ENCODE peak calls at places on chromosomes 12 and 14, in four cellular contexts. One of them, this sample, is unnamed.

GRCh38 chr12:81128930-81129554 is 51.2 kb downstream of the ACSS3 start:
- DNase-seq in A549: peak; percentile 7
- DNase-seq in GM12878: peak; percentile 5
- DNase-seq in K562: peak; percentile 18
- DNase-seq in this sample: peak; percentile 54

GRCh38 chr14:86364634-86365033 is 834.7 kb downstream of the FLRT2 start:
- DNase-seq in A549: no peak
- DNase-seq in K562: no peak
- DNase-seq in GM12878: no peak
- DNase-seq in this sample: no peak

GRCh38 chr12:96015672-96016071 is 19.5 kb upstream of the HAL start:
- DNase-seq in A549: peak; percentile 27
- DNase-seq in K562: peak; percentile 30
- DNase-seq in GM12878: no peak
- DNase-seq in this sample: peak; percentile 32

GRCh38 chr14:86091811-86092210 is 561.9 kb downstream of the FLRT2 start:
- DNase-seq in GM12878: no peak
- DNase-seq in A549: no peak
- DNase-seq in K562: no peak
- DNase-seq in this sample: no peak

GRCh38 chr12:80936642-80937390 is 918 bp downstream of the LIN7A start:
- DNase-seq in K562: no peak
- DNase-seq in GM12878: no peak
- DNase-seq in A549: peak; percentile 16
- DNase-seq in this sample: peak; percentile 50

GRCh38 chr14:54211562-54212308 is 185.1 kb upstream of the CDKN3 start:
- DNase-seq in GM12878: no peak
- DNase-seq in K562: no peak
- DNase-seq in A549: no peak
- DNase-seq in this sample: no peak

GRCh38 chr14:93430319-93430801 is 379 bp upstream of the UNC79 start:
- DNase-seq in A549: no peak
- DNase-seq in GM12878: no peak
- DNase-seq in K562: no peak
- DNase-seq in this sample: peak; percentile 26

GRCh38 chr14:103522649-103523582 is at the start of gene CKB:
- DNase-seq in GM12878: no peak
- DNase-seq in A549: peak; percentile 83
- DNase-seq in K562: peak; percentile 82
- DNase-seq in this sample: peak; percentile 85

GRCh38 chr14:106694638-106695393 is 1168.4 kb downstream of the TMEM121 start:
- DNase-seq in GM12878: no peak
- DNase-seq in A549: no peak
- DNase-seq in K562: no peak
- DNase-seq in this sample: no peak

GRCh38 chr12:94561943-94562411 is 88.4 kb downstream of the TMCC3 start:
- DNase-seq in A549: no peak
- DNase-seq in K562: no peak
- DNase-seq in GM12878: peak; percentile 74
- DNase-seq in this sample: no peak

GRCh38 chr12:72511906-72512305 is 239.7 kb downstream of the TRHDE start:
- DNase-seq in K562: no peak
- DNase-seq in A549: no peak
- DNase-seq in GM12878: no peak
- DNase-seq in this sample: no peak

GRCh38 chr12:5087831-5088554 is 44.3 kb downstream of the KCNA5 start:
- DNase-seq in A549: no peak
- DNase-seq in K562: no peak
- DNase-seq in GM12878: no peak
- DNase-seq in this sample: no peak

GRCh38 chr12:24798335-24798734 is 150.6 kb downstream of the BCAT1 start:
- DNase-seq in A549: no peak
- DNase-seq in GM12878: peak; percentile 73
- DNase-seq in K562: no peak
- DNase-seq in this sample: no peak

GRCh38 chr14:89586258-89587127 is 169.5 kb upstream of the FOXN3 start:
- DNase-seq in K562: no peak
- DNase-seq in GM12878: no peak
- DNase-seq in A549: no peak
- DNase-seq in this sample: no peak

GRCh38 chr14:93049867-93050331 is 65.8 kb downstream of the ITPK1 start:
- DNase-seq in GM12878: no peak
- DNase-seq in K562: no peak
- DNase-seq in A549: no peak
- DNase-seq in this sample: no peak

GRCh38 chr12:1830981-1831930 is 10.9 kb downstream of the LRTM2 start:
- DNase-seq in A549: no peak
- DNase-seq in K562: peak; percentile 49
- DNase-seq in GM12878: no peak
- DNase-seq in this sample: no peak

GRCh38 chr12:94594443-94594825 is 55.9 kb downstream of the TMCC3 start:
- DNase-seq in GM12878: no peak
- DNase-seq in K562: no peak
- DNase-seq in A549: no peak
- DNase-seq in this sample: no peak

GRCh38 chr14:38261620-38262019 is 5.7 kb upstream of the CLEC14A start:
- DNase-seq in K562: no peak
- DNase-seq in GM12878: no peak
- DNase-seq in A549: no peak
- DNase-seq in this sample: no peak

GRCh38 chr14:91350813-91351507 is 66.7 kb downstream of the CCDC88C start:
- DNase-seq in A549: no peak
- DNase-seq in GM12878: peak; percentile 91
- DNase-seq in K562: no peak
- DNase-seq in this sample: no peak

GRCh38 chr12:25162866-25163265 is 32.1 kb downstream of the DNAI7 start:
- DNase-seq in K562: no peak
- DNase-seq in A549: no peak
- DNase-seq in GM12878: no peak
- DNase-seq in this sample: no peak

GRCh38 chr12:58156697-58157096 is 215.3 kb downstream of the ATP23 start:
- DNase-seq in K562: no peak
- DNase-seq in GM12878: no peak
- DNase-seq in A549: no peak
- DNase-seq in this sample: no peak

GRCh38 chr14:102923201-102923919 is 897 bp downstream of the AMN start:
- DNase-seq in GM12878: no peak
- DNase-seq in A549: no peak
- DNase-seq in K562: no peak
- DNase-seq in this sample: no peak

GRCh38 chr14:65555358-65555757 is 142.8 kb downstream of the FUT8 start:
- DNase-seq in A549: no peak
- DNase-seq in GM12878: no peak
- DNase-seq in K562: no peak
- DNase-seq in this sample: no peak

GRCh38 chr12:80681786-80682185 is 25.6 kb upstream of the MYF6 start:
- DNase-seq in K562: no peak
- DNase-seq in GM12878: no peak
- DNase-seq in A549: no peak
- DNase-seq in this sample: no peak

GRCh38 chr12:115322275-115322674 is 638.3 kb upstream of the TBX3 start:
- DNase-seq in GM12878: peak; percentile 45
- DNase-seq in A549: no peak
- DNase-seq in K562: no peak
- DNase-seq in this sample: no peak

GRCh38 chr14:87896393-87897380 is 96.3 kb downstream of the GALC start:
- DNase-seq in GM12878: no peak
- DNase-seq in K562: peak; percentile 44
- DNase-seq in A549: peak; percentile 18
- DNase-seq in this sample: peak; percentile 36

GRCh38 chr12:76890407-76891143 is 11.8 kb upstream of the CSRP2 start:
- DNase-seq in K562: no peak
- DNase-seq in GM12878: no peak
- DNase-seq in A549: no peak
- DNase-seq in this sample: no peak

DNA sequence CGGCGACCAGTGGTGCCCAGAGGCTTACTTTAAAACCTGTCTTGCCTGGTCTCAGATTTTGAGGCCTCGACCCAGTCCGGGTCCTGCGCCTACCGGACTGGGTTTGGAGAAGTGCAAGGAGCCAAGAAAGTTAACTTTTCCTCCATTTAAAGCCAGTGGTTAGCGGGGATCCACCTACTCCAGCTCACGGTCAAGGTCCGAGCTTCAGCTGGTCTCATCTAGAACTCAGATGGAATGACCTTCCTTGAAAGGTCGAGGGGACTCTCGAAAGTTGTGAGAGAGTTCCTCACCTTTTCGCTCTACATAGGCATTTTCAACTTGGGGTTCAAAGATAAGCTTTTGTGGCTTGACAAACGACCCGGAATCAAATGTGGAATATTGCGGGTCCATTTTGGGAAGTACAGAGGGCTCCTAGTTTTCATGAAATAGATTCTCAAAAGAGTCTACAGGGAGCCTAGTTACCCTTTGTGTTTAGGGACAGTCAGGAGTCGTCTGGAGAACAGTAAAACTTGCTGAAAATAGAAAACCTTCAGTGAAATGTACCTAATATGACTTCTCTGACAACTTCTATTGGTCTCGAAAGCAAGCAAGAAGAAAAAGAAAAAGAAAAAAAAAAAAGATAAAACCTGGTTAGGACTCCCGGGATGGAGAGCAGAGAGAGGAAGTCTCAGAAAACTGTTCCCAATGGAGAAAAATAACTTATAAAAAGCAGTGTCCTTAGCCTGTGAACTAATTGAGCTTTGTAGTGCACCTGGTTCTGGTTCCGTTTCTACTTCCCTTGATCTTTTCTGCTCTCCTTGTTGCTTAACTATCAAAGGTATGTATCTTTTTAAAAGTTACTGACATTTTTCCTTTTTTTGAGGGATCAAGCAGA is 1.4 kb downstream of the KCNMB4 start:
- DNase-seq in A549: no peak
- DNase-seq in K562: no peak
- DNase-seq in GM12878: no peak
- DNase-seq in this sample: peak; percentile 4
- TF ChIP-seq BHLHE40 in A549: no peak
- TF ChIP-seq BHLHE40 in K562: no peak
- TF ChIP-seq BHLHE40 in GM12878: no peak
- TF ChIP-seq BHLHE40 in this sample: no peak

GRCh38 chr14:68564826-68565760 is 227.8 kb downstream of the ZFP36L1 start:
- DNase-seq in GM12878: no peak
- DNase-seq in A549: no peak
- DNase-seq in K562: peak; percentile 29
- DNase-seq in this sample: no peak
- TF ChIP-seq BHLHE40 in GM12878: no peak
- TF ChIP-seq BHLHE40 in A549: no peak
- TF ChIP-seq BHLHE40 in K562: no peak
- TF ChIP-seq BHLHE40 in this sample: no peak

GRCh38 chr12:27012982-27013255 is 1.3 kb downstream of the TM7SF3 start:
- DNase-seq in GM12878: no peak
- DNase-seq in A549: no peak
- DNase-seq in K562: no peak
- DNase-seq in this sample: no peak

GRCh38 chr12:27012239-27012981 is 1.8 kb downstream of the TM7SF3 start:
- DNase-seq in GM12878: no peak
- DNase-seq in K562: no peak
- DNase-seq in A549: no peak
- DNase-seq in this sample: no peak

GRCh38 chr12:27014859-27015729 is 910 bp upstream of the TM7SF3 start:
- DNase-seq in K562: peak; percentile 35
- DNase-seq in A549: no peak
- DNase-seq in GM12878: no peak
- DNase-seq in this sample: no peak

GRCh38 chr12:27014085-27014858 is at the start of gene TM7SF3:
- DNase-seq in GM12878: peak; percentile 81
- DNase-seq in K562: peak; percentile 96
- DNase-seq in A549: peak; percentile 89
- DNase-seq in this sample: peak; percentile 89

GRCh38 chr12:27013606-27014084 is 539 bp downstream of the TM7SF3 start:
- DNase-seq in GM12878: no peak
- DNase-seq in K562: peak; percentile 45
- DNase-seq in A549: peak; percentile 27
- DNase-seq in this sample: no peak
- TF ChIP-seq BHLHE40 in GM12878: no peak
- TF ChIP-seq BHLHE40 in K562: no peak
- TF ChIP-seq BHLHE40 in A549: no peak
- TF ChIP-seq BHLHE40 in this sample: no peak

GRCh38 chr14:101200008-101200649 is 296.6 kb upstream of the RTL1 start:
- DNase-seq in GM12878: no peak
- DNase-seq in A549: no peak
- DNase-seq in K562: no peak
- DNase-seq in this sample: no peak
- TF ChIP-seq BHLHE40 in GM12878: no peak
- TF ChIP-seq BHLHE40 in A549: no peak
- TF ChIP-seq BHLHE40 in K562: no peak
- TF ChIP-seq BHLHE40 in this sample: no peak

GRCh38 chr14:52797653-52798052 is 6.2 kb upstream of the GNPNAT1 start:
- DNase-seq in A549: no peak
- DNase-seq in K562: no peak
- DNase-seq in GM12878: no peak
- DNase-seq in this sample: no peak

GRCh38 chr14:52808101-52808500 is 16.7 kb upstream of the GNPNAT1 start:
- DNase-seq in A549: no peak
- DNase-seq in K562: no peak
- DNase-seq in GM12878: no peak
- DNase-seq in this sample: no peak

GRCh38 chr14:52798826-52799225 is 7.4 kb upstream of the GNPNAT1 start:
- DNase-seq in GM12878: no peak
- DNase-seq in K562: no peak
- DNase-seq in A549: no peak
- DNase-seq in this sample: no peak

GRCh38 chr14:52801014-52801708 is 9.8 kb upstream of the GNPNAT1 start:
- DNase-seq in A549: no peak
- DNase-seq in GM12878: no peak
- DNase-seq in K562: no peak
- DNase-seq in this sample: no peak

DNA sequence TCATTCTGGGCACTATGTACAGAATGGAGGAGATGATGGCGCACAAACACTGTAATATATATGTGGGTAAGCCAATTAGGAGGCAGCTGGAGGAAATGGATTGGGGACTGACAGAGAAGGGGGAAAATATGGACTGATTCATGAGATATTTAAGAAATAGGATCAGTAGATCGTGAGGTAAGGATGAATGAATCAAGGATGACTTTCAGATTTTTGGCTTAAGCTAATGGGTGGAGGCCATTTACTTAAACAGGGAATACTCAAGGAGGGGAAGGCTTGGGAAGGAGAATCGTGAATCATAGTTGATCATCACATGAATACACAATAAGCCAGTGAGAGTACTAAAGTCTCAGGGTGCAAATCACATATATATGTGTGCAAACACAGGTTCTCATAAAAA is 11.2 kb upstream of the GNPNAT1 start:
- DNase-seq in GM12878: no peak
- DNase-seq in A549: no peak
- DNase-seq in K562: no peak
- DNase-seq in this sample: no peak
- TF ChIP-seq BHLHE40 in GM12878: no peak
- TF ChIP-seq BHLHE40 in A549: no peak
- TF ChIP-seq BHLHE40 in K562: no peak
- TF ChIP-seq BHLHE40 in this sample: no peak